ENCODE peak calls at places on chromosome 20, in seven cellular contexts. S, G, Z, M, U, F and X are unnamed samples.

GRCh38 chr20:41087777-41088176 is 49.6 kb upstream of the PLCG1 start:
- DNase-seq in S (no peak), F (no peak), U (no peak), Z (no peak), G (no peak), M (no peak), X (no peak)

GRCh38 chr20:16293590-16293989 is 279.7 kb downstream of the KIF16B start:
- DNase-seq in M (no peak), U (no peak), Z (no peak), G (no peak), S (no peak), F (no peak), X (no peak)

GRCh38 chr20:7883309-7883708 is 56.9 kb downstream of the HAO1 start:
- DNase-seq in M (no peak), G (no peak), U (no peak), S (no peak), Z (no peak), F (no peak), X (no peak)

GRCh38 chr20:46430921-46431712 is 24.7 kb upstream of the ELMO2 start:
- DNase-seq in F (no peak), M (no peak), Z (no peak), G (no peak), U (no peak), S (no peak), X (no peak)

GRCh38 chr20:41049451-41049850 is 20.8 kb downstream of the TOP1 start:
- DNase-seq in Z (no peak), U (no peak), M (no peak), S (no peak), G (no peak), F (no peak), X (no peak)

GRCh38 chr20:3307078-3307477 is 68.1 kb upstream of the SLC4A11 start:
- DNase-seq in M (no peak), S (no peak), G (no peak), F (peak; percentile 26), U (no peak), Z (no peak), X (no peak)

GRCh38 chr20:33704197-33704924 is 15.7 kb downstream of the PXMP4 start:
- DNase-seq in S (no peak), M (no peak), F (no peak), Z (no peak), G (no peak), U (no peak), X (no peak)

GRCh38 chr20:57627339-57627738 is 7.1 kb upstream of the ZBP1 start:
- DNase-seq in Z (no peak), G (no peak), U (no peak), S (no peak), M (no peak), F (no peak), X (no peak)

GRCh38 chr20:51653226-51653625 is 110.7 kb upstream of the NFATC2 start:
- DNase-seq in S (no peak), M (no peak), Z (no peak), F (no peak), U (no peak), G (no peak), X (no peak)

GRCh38 chr20:25025091-25025861 is 32.7 kb downstream of the ACSS1 start:
- DNase-seq in U (no peak), Z (no peak), M (peak; percentile 31), S (no peak), F (no peak), G (no peak), X (no peak)

GRCh38 chr20:25071722-25072121 is 10.2 kb downstream of the VSX1 start:
- DNase-seq in Z (no peak), M (peak; percentile 29), S (no peak), F (no peak), U (no peak), G (no peak), X (no peak)

GRCh38 chr20:1469925-1470571 is 3.4 kb upstream of the NSFL1C start:
- DNase-seq in S (peak; percentile 39), U (peak; percentile 34), G (no peak), F (peak; percentile 77), Z (no peak), M (peak; percentile 88), X (no peak)

GRCh38 chr20:52047811-52048302 is 143.7 kb downstream of the ZFP64 start:
- DNase-seq in S (no peak), U (no peak), F (no peak), M (no peak), G (no peak), Z (no peak), X (no peak)

GRCh38 chr20:41609476-41609875 is 8.7 kb downstream of the CHD6 start:
- DNase-seq in M (no peak), U (no peak), S (no peak), F (no peak), Z (no peak), G (no peak), X (no peak)

GRCh38 chr20:51985013-51985415 is 182.7 kb upstream of the SALL4 start:
- DNase-seq in S (no peak), F (no peak), Z (no peak), M (no peak), G (no peak), U (no peak), X (no peak)

GRCh38 chr20:42082611-42083010 is 464.4 kb upstream of the CHD6 start:
- DNase-seq in F (peak; percentile 44), M (no peak), G (no peak), Z (no peak), S (no peak), U (peak; percentile 53), X (no peak)

GRCh38 chr20:39853050-39853449 is 836.0 kb downstream of the MAFB start:
- DNase-seq in S (no peak), M (no peak), Z (no peak), G (no peak), F (no peak), U (no peak), X (no peak)

GRCh38 chr20:39855056-39855455 is 834.0 kb downstream of the MAFB start:
- DNase-seq in S (no peak), G (no peak), U (no peak), F (no peak), Z (no peak), M (no peak), X (no peak)

GRCh38 chr20:39855799-39856198 is 833.2 kb downstream of the MAFB start:
- DNase-seq in Z (no peak), M (no peak), G (no peak), S (no peak), U (no peak), F (no peak), X (no peak)

GRCh38 chr20:39853664-39854063 is 835.4 kb downstream of the MAFB start:
- DNase-seq in U (no peak), Z (no peak), G (no peak), F (no peak), M (no peak), S (peak; percentile 24), X (no peak)

DNA sequence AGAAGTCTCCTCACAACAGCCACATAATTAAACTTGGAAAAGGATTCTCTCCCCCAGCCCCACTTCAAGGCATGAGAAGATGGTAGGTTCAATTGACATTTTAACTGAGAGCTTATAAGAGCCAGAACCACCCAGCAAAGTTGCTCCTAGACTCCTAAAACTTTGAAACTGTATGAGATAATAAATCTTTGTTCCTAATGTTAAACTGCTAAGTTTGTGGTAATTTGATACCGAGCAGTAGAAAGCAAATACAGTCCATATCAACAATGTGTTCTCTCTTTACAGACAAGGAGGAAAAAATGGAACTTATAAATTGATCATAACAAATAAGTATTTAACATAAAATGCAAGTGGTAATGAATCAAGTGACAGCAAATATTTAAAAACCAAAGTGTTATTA is 831.8 kb downstream of the MAFB start:
- DNase-seq in Z (no peak), S (no peak), F (no peak), M (no peak), G (no peak), U (no peak), X (no peak)
- H3K9me3 ChIP-seq in Z (no peaks in the 10 kb centered on the region), S (no peaks in the 10 kb centered on the region), F (no peaks in the 10 kb centered on the region), M (no peaks in the 10 kb centered on the region), G (no peaks in the 10 kb centered on the region), U (no peaks in the 10 kb centered on the region), X (no peaks in the 10 kb centered on the region)

GRCh38 chr20:20517296-20517695 is 149.4 kb downstream of the INSM1 start:
- DNase-seq in S (no peak), U (no peak), F (no peak), G (no peak), M (no peak), Z (no peak), X (no peak)

GRCh38 chr20:20518263-20518662 is 150.4 kb downstream of the INSM1 start:
- DNase-seq in Z (no peak), S (no peak), F (no peak), U (no peak), G (no peak), M (no peak), X (no peak)

GRCh38 chr20:20519269-20519668 is 151.4 kb downstream of the INSM1 start:
- DNase-seq in Z (no peak), S (no peak), U (no peak), F (no peak), M (no peak), G (no peak), X (no peak)

GRCh38 chr20:20513720-20514119 is 145.8 kb downstream of the INSM1 start:
- DNase-seq in G (no peak), F (no peak), U (no peak), M (no peak), Z (no peak), S (no peak), X (no peak)
- H3K9me3 ChIP-seq in G (no peaks in the 10 kb centered on the region), F (no peaks in the 10 kb centered on the region), U (no peaks in the 10 kb centered on the region), M (no peaks in the 10 kb centered on the region), Z (no peaks in the 10 kb centered on the region), S (no peaks in the 10 kb centered on the region), X (no peaks in the 10 kb centered on the region)

GRCh38 chr20:39903806-39904205 is 785.2 kb downstream of the MAFB start:
- DNase-seq in M (no peak), Z (no peak), U (no peak), F (no peak), S (no peak), G (no peak), X (no peak)
- H3K9me3 ChIP-seq in M (no peaks in the 10 kb centered on the region), Z (no peaks in the 10 kb centered on the region), U (no peaks in the 10 kb centered on the region), F (no peaks in the 10 kb centered on the region), S (no peaks in the 10 kb centered on the region), G (no peaks in the 10 kb centered on the region), X (no peaks in the 10 kb centered on the region)

GRCh38 chr20:6693178-6693807 is 74.2 kb upstream of the BMP2 start:
- DNase-seq in Z (no peak), U (no peak), F (no peak), G (no peak), S (no peak), M (no peak), X (no peak)
- H3K9me3 ChIP-seq in Z (no peaks in the 10 kb centered on the region), U (no peaks in the 10 kb centered on the region), F (no peaks in the 10 kb centered on the region), G (no peaks in the 10 kb centered on the region), S (no peaks in the 10 kb centered on the region), M (no peaks in the 10 kb centered on the region), X (no peaks in the 10 kb centered on the region)

DNA sequence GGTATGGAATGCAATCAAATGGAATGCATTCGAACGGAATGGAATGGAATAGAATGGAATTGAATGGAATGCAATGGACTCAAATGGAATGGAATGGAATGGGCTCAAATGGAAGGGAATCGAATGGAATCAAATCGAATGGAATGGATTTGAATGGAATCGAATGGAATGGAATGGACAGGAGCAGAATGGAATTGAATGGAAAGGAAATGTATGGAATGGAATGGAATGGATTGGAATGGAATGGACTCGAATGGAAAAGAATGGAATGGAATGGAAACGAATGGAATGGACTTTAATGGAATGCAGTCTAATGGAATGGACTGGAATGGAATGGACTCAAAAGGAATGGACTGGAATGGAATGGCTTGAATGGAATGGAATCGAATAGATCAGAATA is 18.3 kb upstream of the DEFB115 start:
- DNase-seq in S (no peak), M (no peak), Z (no peak), F (no peak), G (no peak), U (no peak), X (no peak)
- H3K9me3 ChIP-seq in S (peaks cover 2% of the 10 kb centered on the region), M (peaks cover 26% of the 10 kb centered on the region), Z (peaks cover 13% of the 10 kb centered on the region), F (peaks cover 62% of the 10 kb centered on the region), G (peaks cover 85% of the 10 kb centered on the region), U (no peaks in the 10 kb centered on the region), X (peaks cover 22% of the 10 kb centered on the region)

GRCh38 chr20:6490849-6491248 is 276.6 kb upstream of the BMP2 start:
- DNase-seq in Z (no peak), S (no peak), U (no peak), F (no peak), G (no peak), M (no peak), X (no peak)
- H3K9me3 ChIP-seq in Z (no peaks in the 10 kb centered on the region), S (no peaks in the 10 kb centered on the region), U (no peaks in the 10 kb centered on the region), F (no peaks in the 10 kb centered on the region), G (no peaks in the 10 kb centered on the region), M (no peaks in the 10 kb centered on the region), X (no peaks in the 10 kb centered on the region)